ENCODE peak calls at places on chromosome 22, in nine cellular contexts. One of them, this sample, is unnamed.
A peak's percentile ranks its signal among the peaks of the same experiment; 100 is the strongest.

GRCh38 chr22:32617271-32617670 is 142.7 kb downstream of the FBXO7 start:
- DNase-seq in IMR-90: peak; percentile 74
- DNase-seq in colonic mucosa: no peak
- DNase-seq in kidney: no peak
- DNase-seq in right lobe of liver: no peak
- DNase-seq in left ventricle myocardium inferior: no peak
- DNase-seq in A549: no peak
- DNase-seq in body of pancreas: no peak
- DNase-seq in HL-60: no peak
- DNase-seq in this sample: no peak

GRCh38 chr22:25759825-25760231 is 17.8 kb downstream of the MYO18B start:
- DNase-seq in IMR-90: peak; percentile 90
- DNase-seq in left ventricle myocardium inferior: no peak
- DNase-seq in colonic mucosa: no peak
- DNase-seq in HL-60: peak; percentile 7
- DNase-seq in kidney: no peak
- DNase-seq in right lobe of liver: no peak
- DNase-seq in A549: peak; percentile 84
- DNase-seq in body of pancreas: peak; percentile 57
- DNase-seq in this sample: no peak

GRCh38 chr22:25659413-25659812 is 82.6 kb upstream of the MYO18B start:
- DNase-seq in left ventricle myocardium inferior: no peak
- DNase-seq in HL-60: no peak
- DNase-seq in kidney: no peak
- DNase-seq in colonic mucosa: no peak
- DNase-seq in body of pancreas: no peak
- DNase-seq in A549: no peak
- DNase-seq in IMR-90: no peak
- DNase-seq in right lobe of liver: no peak
- DNase-seq in this sample: no peak

GRCh38 chr22:35842954-35843353 is 125.3 kb downstream of the APOL5 start:
- DNase-seq in colonic mucosa: peak; percentile 42
- DNase-seq in A549: peak; percentile 73
- DNase-seq in left ventricle myocardium inferior: no peak
- DNase-seq in body of pancreas: peak; percentile 38
- DNase-seq in kidney: no peak
- DNase-seq in HL-60: peak; percentile 14
- DNase-seq in right lobe of liver: no peak
- DNase-seq in IMR-90: peak; percentile 36
- DNase-seq in this sample: no peak

GRCh38 chr22:41197808-41198585 is 7.1 kb upstream of the L3MBTL2 start:
- DNase-seq in body of pancreas: peak; percentile 45
- DNase-seq in kidney: peak; percentile 82
- DNase-seq in A549: no peak
- DNase-seq in left ventricle myocardium inferior: peak; percentile 52
- DNase-seq in right lobe of liver: no peak
- DNase-seq in colonic mucosa: peak; percentile 77
- DNase-seq in HL-60: peak; percentile 61
- DNase-seq in IMR-90: no peak
- DNase-seq in this sample: no peak

GRCh38 chr22:43185860-43186261 is 1.1 kb downstream of the TTLL12 start:
- DNase-seq in IMR-90: peak; percentile 23
- DNase-seq in colonic mucosa: peak; percentile 76
- DNase-seq in body of pancreas: peak; percentile 79
- DNase-seq in HL-60: peak; percentile 12
- DNase-seq in left ventricle myocardium inferior: peak; percentile 67
- DNase-seq in A549: no peak
- DNase-seq in kidney: peak; percentile 83
- DNase-seq in right lobe of liver: peak; percentile 85
- DNase-seq in this sample: no peak

GRCh38 chr22:46053563-46054090 is 76.7 kb upstream of the WNT7B start:
- DNase-seq in colonic mucosa: peak; percentile 89
- DNase-seq in body of pancreas: peak; percentile 82
- DNase-seq in kidney: peak; percentile 94
- DNase-seq in A549: no peak
- DNase-seq in right lobe of liver: peak; percentile 90
- DNase-seq in left ventricle myocardium inferior: peak; percentile 82
- DNase-seq in HL-60: peak; percentile 47
- DNase-seq in IMR-90: peak; percentile 38
- DNase-seq in this sample: no peak

GRCh38 chr22:32202539-32203180 is 2.2 kb downstream of the RFPL2 start:
- DNase-seq in left ventricle myocardium inferior: peak; percentile 26
- DNase-seq in A549: peak; percentile 78
- DNase-seq in colonic mucosa: peak; percentile 71
- DNase-seq in HL-60: peak; percentile 61
- DNase-seq in body of pancreas: peak; percentile 65
- DNase-seq in kidney: no peak
- DNase-seq in right lobe of liver: peak; percentile 85
- DNase-seq in IMR-90: peak; percentile 22
- DNase-seq in this sample: no peak

GRCh38 chr22:46650078-46650810 is 30.1 kb downstream of the GRAMD4 start:
- DNase-seq in HL-60: no peak
- DNase-seq in body of pancreas: no peak
- DNase-seq in left ventricle myocardium inferior: no peak
- DNase-seq in right lobe of liver: no peak
- DNase-seq in A549: no peak
- DNase-seq in colonic mucosa: no peak
- DNase-seq in IMR-90: no peak
- DNase-seq in kidney: no peak
- DNase-seq in this sample: no peak

GRCh38 chr22:42446151-42446550 is 13.9 kb upstream of the NFAM1 start:
- DNase-seq in A549: no peak
- DNase-seq in colonic mucosa: no peak
- DNase-seq in right lobe of liver: no peak
- DNase-seq in kidney: peak; percentile 43
- DNase-seq in HL-60: no peak
- DNase-seq in left ventricle myocardium inferior: no peak
- DNase-seq in IMR-90: no peak
- DNase-seq in body of pancreas: no peak
- DNase-seq in this sample: no peak

GRCh38 chr22:29308791-29309262 is 2.4 kb downstream of the GAS2L1 start:
- DNase-seq in colonic mucosa: no peak
- DNase-seq in IMR-90: peak; percentile 65
- DNase-seq in right lobe of liver: no peak
- DNase-seq in A549: no peak
- DNase-seq in kidney: no peak
- DNase-seq in HL-60: no peak
- DNase-seq in left ventricle myocardium inferior: no peak
- DNase-seq in body of pancreas: no peak
- DNase-seq in this sample: peak; percentile 76

GRCh38 chr22:29811377-29811776 is 26.7 kb downstream of the ASCC2 start:
- DNase-seq in body of pancreas: no peak
- DNase-seq in IMR-90: no peak
- DNase-seq in colonic mucosa: peak; percentile 77
- DNase-seq in kidney: no peak
- DNase-seq in right lobe of liver: peak; percentile 88
- DNase-seq in A549: peak; percentile 40
- DNase-seq in left ventricle myocardium inferior: no peak
- DNase-seq in HL-60: no peak
- DNase-seq in this sample: no peak

GRCh38 chr22:45896153-45896951 is 80.6 kb downstream of the WNT7B start:
- DNase-seq in kidney: peak; percentile 84
- DNase-seq in IMR-90: no peak
- DNase-seq in body of pancreas: peak; percentile 34
- DNase-seq in colonic mucosa: no peak
- DNase-seq in right lobe of liver: no peak
- DNase-seq in HL-60: no peak
- DNase-seq in A549: no peak
- DNase-seq in left ventricle myocardium inferior: peak; percentile 11
- DNase-seq in this sample: no peak

DNA sequence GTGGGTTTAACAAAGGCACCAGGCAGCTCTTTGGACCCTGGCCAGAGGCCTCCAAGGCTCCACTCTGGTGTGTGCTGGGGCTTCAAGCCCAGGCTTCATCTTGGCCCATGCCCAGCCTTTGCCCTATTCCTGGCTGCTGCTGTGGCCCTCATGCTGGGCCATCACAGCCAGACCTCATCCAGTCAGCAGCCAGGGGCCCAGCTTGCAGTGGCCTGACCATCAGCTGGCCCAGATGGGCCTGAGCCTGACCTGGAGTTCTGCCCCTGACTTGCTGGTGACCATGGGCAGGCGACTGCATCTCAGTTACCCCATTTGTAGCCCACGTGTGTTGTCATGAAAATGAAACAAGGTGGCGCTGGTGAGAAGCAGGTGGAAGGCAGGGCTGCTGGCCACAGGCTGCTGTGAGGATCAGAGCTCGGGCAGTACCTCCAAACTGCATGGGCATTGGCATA is 76.1 kb downstream of the MED15 start:
- DNase-seq in HL-60: no peak
- DNase-seq in colonic mucosa: no peak
- DNase-seq in body of pancreas: no peak
- DNase-seq in kidney: no peak
- DNase-seq in IMR-90: no peak
- DNase-seq in A549: peak; percentile 20
- DNase-seq in right lobe of liver: peak; percentile 47
- DNase-seq in left ventricle myocardium inferior: peak; percentile 64
- DNase-seq in this sample: no peak
- TF ChIP-seq CTCF in HL-60: no peak
- TF ChIP-seq CTCF in colonic mucosa: no peak
- TF ChIP-seq CTCF in body of pancreas: no peak
- TF ChIP-seq CTCF in kidney: no peak
- TF ChIP-seq CTCF in IMR-90: no peak
- TF ChIP-seq CTCF in A549: peak; percentile 17
- TF ChIP-seq CTCF in right lobe of liver: no peak
- TF ChIP-seq CTCF in left ventricle myocardium inferior: no peak
- TF ChIP-seq CTCF in this sample: no peak

DNA sequence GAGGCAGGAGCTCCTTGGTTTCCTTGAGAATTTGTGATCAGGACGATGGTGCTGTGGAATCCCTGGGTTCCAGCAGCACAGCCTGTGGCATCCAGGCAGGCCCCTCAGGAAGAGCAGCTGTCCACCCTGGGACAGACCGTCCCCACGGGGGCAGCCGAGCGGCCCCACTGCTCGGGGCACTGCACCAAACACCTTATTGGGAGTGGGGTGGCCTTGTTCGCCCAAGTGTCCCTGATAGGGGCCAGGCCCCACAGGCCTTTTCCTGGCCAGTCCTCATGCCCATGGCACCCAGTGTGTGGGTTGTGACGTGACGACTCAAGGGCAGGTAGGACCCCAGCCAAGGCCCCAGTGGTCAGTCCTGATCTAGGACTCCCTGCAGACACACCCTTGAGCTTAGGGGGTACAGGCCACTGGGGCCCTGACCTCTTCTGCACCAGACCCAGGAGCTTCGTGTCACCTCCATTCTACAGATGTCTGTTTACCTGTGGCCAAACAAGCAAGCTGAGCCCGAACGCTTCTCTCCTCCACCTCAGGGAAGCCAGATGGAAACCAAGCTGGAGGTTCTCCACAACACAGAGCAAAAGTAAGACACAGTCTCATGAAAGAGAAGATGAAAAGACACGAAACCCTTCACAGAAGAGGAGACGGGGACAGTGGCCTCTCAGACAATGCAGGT is 1.5 kb upstream of the BRD1 start:
- DNase-seq in colonic mucosa: no peak
- DNase-seq in IMR-90: no peak
- DNase-seq in body of pancreas: no peak
- DNase-seq in right lobe of liver: no peak
- DNase-seq in HL-60: no peak
- DNase-seq in left ventricle myocardium inferior: no peak
- DNase-seq in kidney: no peak
- DNase-seq in A549: no peak
- DNase-seq in this sample: no peak
- H3K27ac ChIP-seq in colonic mucosa: no peak overlapping the region
- H3K27ac ChIP-seq in IMR-90: no peak overlapping the region
- H3K27ac ChIP-seq in body of pancreas: no peak overlapping the region
- H3K27ac ChIP-seq in right lobe of liver: no peak overlapping the region
- H3K27ac ChIP-seq in HL-60: no peak overlapping the region
- H3K27ac ChIP-seq in left ventricle myocardium inferior: no peak overlapping the region
- H3K27ac ChIP-seq in kidney: no peak overlapping the region
- H3K27ac ChIP-seq in A549: no peak overlapping the region
- H3K27ac ChIP-seq in this sample: no peak overlapping the region

GRCh38 chr22:39661842-39662676 is 91.5 kb downstream of the CACNA1I start:
- DNase-seq in body of pancreas: peak; percentile 46
- DNase-seq in HL-60: no peak
- DNase-seq in colonic mucosa: peak; percentile 80
- DNase-seq in IMR-90: no peak
- DNase-seq in kidney: no peak
- DNase-seq in right lobe of liver: no peak
- DNase-seq in A549: no peak
- DNase-seq in left ventricle myocardium inferior: no peak
- DNase-seq in this sample: no peak
- H3K4me3 ChIP-seq in body of pancreas: no peak overlapping the region
- H3K4me3 ChIP-seq in HL-60: no peak overlapping the region
- H3K4me3 ChIP-seq in colonic mucosa: peak overlapping the region; percentile 30
- H3K4me3 ChIP-seq in IMR-90: no peak overlapping the region
- H3K4me3 ChIP-seq in kidney: no peak overlapping the region
- H3K4me3 ChIP-seq in right lobe of liver: no peak overlapping the region
- H3K4me3 ChIP-seq in A549: no peak overlapping the region
- H3K4me3 ChIP-seq in left ventricle myocardium inferior: peak overlapping the region; percentile 11
- H3K4me3 ChIP-seq in this sample: peak overlapping the region; percentile 57

DNA sequence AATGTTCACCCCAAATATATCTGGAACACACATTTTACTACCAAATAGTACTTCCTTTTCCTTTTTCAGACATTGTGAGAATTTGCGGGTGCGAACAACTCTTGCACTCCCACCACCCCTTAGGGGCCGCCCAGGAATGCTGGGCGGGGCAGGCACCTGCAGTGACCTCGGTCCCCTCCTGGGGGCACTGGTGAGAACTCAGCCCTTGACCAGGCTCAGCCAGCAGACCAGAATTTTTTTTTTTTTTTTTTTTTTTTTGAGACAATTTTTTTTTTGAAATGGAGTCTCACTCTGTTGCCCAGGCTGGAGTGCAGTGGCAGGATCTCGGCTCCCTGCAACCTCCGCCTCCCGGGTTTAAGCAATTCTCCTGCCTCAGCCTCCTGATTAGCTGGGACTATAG is 75.8 kb downstream of the ARHGAP8 start:
- DNase-seq in left ventricle myocardium inferior: no peak
- DNase-seq in HL-60: no peak
- DNase-seq in A549: peak; percentile 25
- DNase-seq in kidney: no peak
- DNase-seq in colonic mucosa: no peak
- DNase-seq in body of pancreas: no peak
- DNase-seq in right lobe of liver: no peak
- DNase-seq in IMR-90: no peak
- DNase-seq in this sample: no peak
- TF ChIP-seq CTCF in left ventricle myocardium inferior: peak; percentile 36
- TF ChIP-seq CTCF in HL-60: no peak
- TF ChIP-seq CTCF in A549: peak; percentile 33
- TF ChIP-seq CTCF in kidney: no peak
- TF ChIP-seq CTCF in colonic mucosa: peak; percentile 37
- TF ChIP-seq CTCF in body of pancreas: no peak
- TF ChIP-seq CTCF in right lobe of liver: peak; percentile 18
- TF ChIP-seq CTCF in IMR-90: peak; percentile 38
- TF ChIP-seq CTCF in this sample: no peak

GRCh38 chr22:38696606-38697005 is 4.1 kb downstream of the JOSD1 start:
- DNase-seq in kidney: no peak
- DNase-seq in HL-60: peak; percentile 32
- DNase-seq in colonic mucosa: no peak
- DNase-seq in left ventricle myocardium inferior: no peak
- DNase-seq in IMR-90: peak; percentile 92
- DNase-seq in right lobe of liver: no peak
- DNase-seq in body of pancreas: peak; percentile 25
- DNase-seq in A549: peak; percentile 61
- DNase-seq in this sample: no peak
- H3K27ac ChIP-seq in kidney: peak overlapping the region; percentile 32
- H3K27ac ChIP-seq in HL-60: no peak overlapping the region
- H3K27ac ChIP-seq in colonic mucosa: peak overlapping the region; percentile 87
- H3K27ac ChIP-seq in left ventricle myocardium inferior: peak overlapping the region; percentile 95
- H3K27ac ChIP-seq in IMR-90: peak overlapping the region; percentile 62
- H3K27ac ChIP-seq in right lobe of liver: peak overlapping the region; percentile 99
- H3K27ac ChIP-seq in body of pancreas: peak overlapping the region; percentile 99
- H3K27ac ChIP-seq in A549: peak overlapping the region; percentile 56
- H3K27ac ChIP-seq in this sample: peak overlapping the region; percentile 79

This sample was measured in coronary artery.